ENCODE peak calls at places on chromosomes 16 and 17, in five cellular contexts. M, X, R, T and D are unnamed samples.

GRCh38 chr16:9040766-9041430 is 50.5 kb upstream of the HAPSTR1 start:
- DNase-seq in M (no peak), X (no peak), R (no peak), T (no peak), D (no peak)

GRCh38 chr16:71500964-71501363 is 11.8 kb upstream of the ZNF19 start:
- DNase-seq in M (no peak), X (no peak), R (no peak), T (no peak), D (no peak)

GRCh38 chr17:45730192-45730591 is 53.9 kb upstream of the CRHR1 start:
- DNase-seq in M (no peak), X (no peak), R (no peak), T (no peak), D (no peak)

GRCh38 chr16:75566040-75566888 is at the start of gene GABARAPL2:
- DNase-seq in M (peak), X (peak), R (peak), T (peak), D (no peak)

GRCh38 chr17:73262676-73263642 is 1.3 kb upstream of the CPSF4L start:
- DNase-seq in M (no peak), X (no peak), R (no peak), T (no peak), D (no peak)

GRCh38 chr17:10748475-10749110 is 18.8 kb upstream of the TMEM220 start:
- DNase-seq in M (no peak), X (no peak), R (no peak), T (no peak), D (no peak)

GRCh38 chr17:32722733-32723132 is 154.2 kb downstream of the MYO1D start:
- DNase-seq in M (no peak), X (no peak), R (no peak), T (no peak), D (no peak)

GRCh38 chr16:24993722-24994686 is 21.2 kb downstream of the ARHGAP17 start:
- DNase-seq in M (no peak), X (peak), R (peak), T (no peak), D (peak)

GRCh38 chr17:7336240-7337175 is at the start of gene ACAP1:
- DNase-seq in M (peak), X (no peak), R (no peak), T (peak), D (no peak)

GRCh38 chr17:73189417-73190099 is 3.3 kb upstream of the COG1 start:
- DNase-seq in M (no peak), X (peak), R (peak), T (no peak), D (peak)

GRCh38 chr17:6455321-6455705 is 11.1 kb downstream of the PIMREG start:
- DNase-seq in M (peak), X (peak), R (no peak), T (no peak), D (no peak)

GRCh38 chr17:32487460-32488176 is 825 bp downstream of the CDK5R1 start:
- DNase-seq in M (peak), X (peak), R (peak), T (peak), D (no peak)

GRCh38 chr17:15490634-15491261 is 23.3 kb upstream of the CDRT4 start:
- DNase-seq in M (peak), X (peak), R (peak), T (no peak), D (peak)

GRCh38 chr17:61186996-61187395 is 212.6 kb upstream of the TBX2 start:
- DNase-seq in M (no peak), X (no peak), R (no peak), T (no peak), D (no peak)

GRCh38 chr17:82330322-82331239 is 3.0 kb downstream of the SECTM1 start:
- DNase-seq in M (peak), X (peak), R (peak), T (peak), D (no peak)

GRCh38 chr17:7589891-7590611 is at the start of gene SOX15:
- DNase-seq in M (no peak), X (no peak), R (peak), T (no peak), D (no peak)

GRCh38 chr17:33241390-33241789 is 51.7 kb downstream of the ASIC2 start:
- DNase-seq in M (no peak), X (no peak), R (no peak), T (no peak), D (no peak)

GRCh38 chr17:42779942-42780815 is at the start of gene WNK4:
- DNase-seq in M (peak), X (peak), R (peak), T (no peak), D (no peak)

GRCh38 chr16:84985079-84986065 is 26.0 kb downstream of the ZDHHC7 start:
- DNase-seq in M (peak), X (peak), R (peak), T (no peak), D (no peak)

GRCh38 chr16:85028638-85029412 is 1.2 kb downstream of the KIAA0513 start:
- DNase-seq in M (peak), X (peak), R (peak), T (peak), D (no peak)

GRCh38 chr16:49338867-49339266 is 34.7 kb upstream of the C16orf78 start:
- DNase-seq in M (no peak), X (no peak), R (no peak), T (no peak), D (no peak)

GRCh38 chr17:60039096-60039495 is 39.6 kb downstream of the HEATR6 start:
- DNase-seq in M (no peak), X (no peak), R (no peak), T (no peak), D (no peak)

GRCh38 chr16:25256821-25257503 is 683 bp downstream of the ZKSCAN2 start:
- DNase-seq in M (no peak), X (no peak), R (peak), T (no peak), D (no peak)

GRCh38 chr16:11909653-11910551 is 5.9 kb downstream of the GSPT1 start:
- DNase-seq in M (no peak), X (no peak), R (peak), T (no peak), D (peak)

GRCh38 chr17:81135503-81136283 is 29.6 kb upstream of the PVALEF start:
- DNase-seq in M (no peak), X (no peak), R (no peak), T (no peak), D (no peak)

GRCh38 chr16:824601-825000 is 24.1 kb upstream of the GNG13 start:
- DNase-seq in M (no peak), X (no peak), R (no peak), T (no peak), D (no peak)

GRCh38 chr17:57380055-57380356 is 123.7 kb downstream of the MSI2 start:
- DNase-seq in M (no peak), X (no peak), R (no peak), T (no peak), D (no peak)

GRCh38 chr16:68090109-68090508 is 4.9 kb downstream of the NFATC3 start:
- DNase-seq in M (no peak), X (no peak), R (no peak), T (no peak), D (no peak)
- H3K4me3 ChIP-seq in M (no peak), X (no peak), R (no peak), T (no peak), D (no peak)

DNA sequence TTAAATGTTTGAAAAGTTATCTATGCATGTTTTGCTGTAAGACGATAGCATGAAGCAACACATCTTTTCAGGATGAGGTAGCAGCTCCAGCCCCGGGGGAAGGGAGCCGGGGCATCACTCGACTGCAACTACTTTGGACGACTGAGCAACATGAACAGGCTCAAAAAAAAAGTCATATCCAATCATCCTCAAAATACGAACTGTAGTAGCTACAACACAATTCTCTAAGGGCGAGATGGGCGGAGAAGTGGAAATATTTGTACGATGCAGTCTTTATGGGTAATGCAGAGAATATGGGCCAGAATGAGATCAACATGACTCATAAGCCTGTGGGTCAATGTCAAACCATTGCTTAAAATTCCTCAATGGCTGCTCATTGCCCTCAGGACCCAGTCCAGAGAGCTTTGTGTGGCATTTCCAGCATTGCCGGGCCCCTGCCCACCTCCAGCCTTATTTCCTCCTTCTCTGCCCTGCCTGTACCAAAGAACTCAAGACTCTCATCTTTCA is 17.7 kb upstream of the SMURF2 start:
- DNase-seq in M (no peak), X (peak), R (peak), T (no peak), D (peak)
- H3K4me3 ChIP-seq in M (no peak), X (peak), R (no peak), T (no peak), D (no peak)

GRCh38 chr17:31078290-31078689 is 16.5 kb upstream of the NF1 start:
- DNase-seq in M (no peak), X (no peak), R (no peak), T (no peak), D (no peak)
- H3K4me3 ChIP-seq in M (no peak), X (no peak), R (no peak), T (no peak), D (no peak)

DNA sequence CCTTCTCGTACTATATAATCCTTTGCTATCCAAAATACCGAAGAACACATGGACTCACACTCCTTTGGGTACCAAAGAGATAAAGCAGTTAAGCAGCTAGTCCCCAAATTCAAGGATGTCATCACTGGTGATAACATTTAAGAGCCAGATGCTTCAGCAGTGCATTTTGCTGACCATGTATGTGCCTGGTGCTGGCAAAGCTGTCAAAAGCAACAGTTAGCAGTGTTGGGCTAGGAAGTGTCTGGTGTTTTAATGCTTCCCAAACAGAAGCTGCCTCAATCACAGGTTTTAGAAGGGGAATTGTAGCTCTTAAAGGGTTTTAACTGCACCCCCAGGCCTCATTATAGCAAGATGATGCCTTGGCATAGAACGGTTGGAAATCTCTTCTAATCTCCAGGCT is 4.7 kb downstream of the FAM117A start:
- DNase-seq in M (no peak), X (no peak), R (no peak), T (no peak), D (no peak)
- H3K4me3 ChIP-seq in M (no peak), X (no peak), R (no peak), T (no peak), D (no peak)

GRCh38 chr17:46769531-46770438 is 48.7 kb downstream of the WNT3 start:
- DNase-seq in M (no peak), X (no peak), R (no peak), T (no peak), D (no peak)
- H3K4me3 ChIP-seq in M (no peak), X (no peak), R (no peak), T (no peak), D (no peak)

DNA sequence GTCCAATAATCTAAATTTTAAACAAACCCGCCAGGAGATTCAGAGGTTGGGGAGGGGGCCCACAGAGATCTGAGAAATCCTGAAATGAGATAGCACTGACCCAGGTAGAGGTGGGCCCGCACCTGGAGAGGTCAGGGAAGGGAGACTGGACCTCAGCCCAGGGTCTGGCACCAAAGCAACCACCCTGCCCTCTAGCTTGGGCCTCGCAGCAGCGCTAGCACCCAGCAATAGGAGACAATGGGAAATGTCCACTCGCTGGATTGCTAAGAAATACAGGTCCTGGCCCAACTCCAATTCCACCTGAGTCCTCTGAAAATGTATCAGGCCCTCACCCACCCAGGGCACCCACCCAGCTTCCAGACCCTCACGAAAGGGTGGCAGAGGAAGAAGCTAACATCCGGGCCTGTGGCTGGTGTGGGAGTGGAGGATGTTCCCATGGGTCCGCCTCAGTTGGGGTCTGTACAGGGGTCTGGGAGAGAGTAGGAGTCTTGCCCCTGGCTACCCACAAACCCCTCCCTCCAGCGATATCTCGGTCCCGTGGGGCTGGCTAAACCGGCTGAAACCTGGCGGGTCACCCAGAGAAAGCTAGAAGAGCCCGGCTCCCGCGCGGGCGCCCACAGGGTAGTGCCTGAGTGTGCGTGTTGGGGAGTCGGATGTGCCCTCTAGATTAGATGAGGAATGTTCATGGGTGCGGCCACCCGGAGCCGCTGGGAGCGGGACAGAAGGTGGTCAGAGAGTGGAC is 1.1 kb downstream of the PLLP start:
- DNase-seq in M (no peak), X (no peak), R (no peak), T (peak), D (no peak)
- H3K4me3 ChIP-seq in M (no peak), X (no peak), R (no peak), T (peak), D (no peak)

GRCh38 chr17:36643086-36643685 is 41.8 kb downstream of the MRM1 start:
- DNase-seq in M (no peak), X (no peak), R (no peak), T (no peak), D (no peak)

GRCh38 chr17:36641331-36641876 is 40.0 kb downstream of the MRM1 start:
- DNase-seq in M (no peak), X (no peak), R (no peak), T (no peak), D (no peak)

GRCh38 chr17:36640346-36640745 is 39.0 kb downstream of the MRM1 start:
- DNase-seq in M (no peak), X (no peak), R (no peak), T (no peak), D (no peak)

GRCh38 chr17:36641877-36642845 is 40.8 kb downstream of the MRM1 start:
- DNase-seq in M (no peak), X (no peak), R (no peak), T (no peak), D (no peak)

GRCh38 chr17:36640836-36641235 is 39.5 kb downstream of the MRM1 start:
- DNase-seq in M (no peak), X (no peak), R (no peak), T (no peak), D (no peak)
- H3K4me3 ChIP-seq in M (no peak), X (no peak), R (no peak), T (no peak), D (no peak)

GRCh38 chr16:82954224-82954929 is 327.6 kb downstream of the CDH13 start:
- DNase-seq in M (no peak), X (peak), R (peak), T (no peak), D (peak)
- H3K4me3 ChIP-seq in M (no peak), X (no peak), R (no peak), T (no peak), D (no peak)